ENCODE peak calls at places on chromosome 13, in six cellular contexts. E, I, W, P, O and G are unnamed samples.

GRCh38 chr13:114070098-114070799 is 62.2 kb downstream of the RASA3 start:
- DNase-seq in E (no peak), I (no peak), W (no peak), P (no peak), O (no peak), G (no peak)

GRCh38 chr13:113150545-113151365 is 7.7 kb upstream of the PROZ start:
- DNase-seq in E (no peak), I (peak), W (no peak), P (no peak), O (no peak), G (no peak)

GRCh38 chr13:36736119-36736726 is 62.4 kb downstream of the SERTM1 start:
- DNase-seq in E (peak), I (no peak), W (peak), P (no peak), O (peak), G (peak)

GRCh38 chr13:101398920-101399319 is 17.4 kb downstream of the NALCN start:
- DNase-seq in E (no peak), I (no peak), W (peak), P (no peak), O (peak), G (no peak)

GRCh38 chr13:77300176-77301141 is 26.4 kb downstream of the MYCBP2 start:
- DNase-seq in E (peak), I (no peak), W (peak), P (no peak), O (peak), G (no peak)

GRCh38 chr13:51825681-51826254 is 19.2 kb downstream of the TMEM272 start:
- DNase-seq in E (no peak), I (no peak), W (no peak), P (no peak), O (no peak), G (no peak)

GRCh38 chr13:36395280-36395679 is 37.0 kb upstream of the CCNA1 start:
- DNase-seq in E (peak), I (no peak), W (peak), P (no peak), O (peak), G (no peak)

GRCh38 chr13:95505265-95505664 is 47.3 kb upstream of the CLDN10 start:
- DNase-seq in E (no peak), I (peak), W (no peak), P (no peak), O (no peak), G (no peak)

GRCh38 chr13:114122591-114123211 is 9.7 kb downstream of the RASA3 start:
- DNase-seq in E (no peak), I (no peak), W (no peak), P (no peak), O (no peak), G (no peak)

GRCh38 chr13:114121496-114122466 is 10.6 kb downstream of the RASA3 start:
- DNase-seq in E (no peak), I (no peak), W (no peak), P (no peak), O (peak), G (no peak)

GRCh38 chr13:66415444-66415843 is 814.7 kb downstream of the PCDH9 start:
- DNase-seq in E (no peak), I (no peak), W (no peak), P (no peak), O (no peak), G (no peak)

GRCh38 chr13:44365008-44365407 is 8.6 kb upstream of the SERP2 start:
- DNase-seq in E (no peak), I (no peak), W (peak), P (no peak), O (peak), G (no peak)

GRCh38 chr13:87671824-87672603 is 843 bp downstream of the SLITRK5 start:
- DNase-seq in E (no peak), I (peak), W (no peak), P (no peak), O (peak), G (peak)

DNA sequence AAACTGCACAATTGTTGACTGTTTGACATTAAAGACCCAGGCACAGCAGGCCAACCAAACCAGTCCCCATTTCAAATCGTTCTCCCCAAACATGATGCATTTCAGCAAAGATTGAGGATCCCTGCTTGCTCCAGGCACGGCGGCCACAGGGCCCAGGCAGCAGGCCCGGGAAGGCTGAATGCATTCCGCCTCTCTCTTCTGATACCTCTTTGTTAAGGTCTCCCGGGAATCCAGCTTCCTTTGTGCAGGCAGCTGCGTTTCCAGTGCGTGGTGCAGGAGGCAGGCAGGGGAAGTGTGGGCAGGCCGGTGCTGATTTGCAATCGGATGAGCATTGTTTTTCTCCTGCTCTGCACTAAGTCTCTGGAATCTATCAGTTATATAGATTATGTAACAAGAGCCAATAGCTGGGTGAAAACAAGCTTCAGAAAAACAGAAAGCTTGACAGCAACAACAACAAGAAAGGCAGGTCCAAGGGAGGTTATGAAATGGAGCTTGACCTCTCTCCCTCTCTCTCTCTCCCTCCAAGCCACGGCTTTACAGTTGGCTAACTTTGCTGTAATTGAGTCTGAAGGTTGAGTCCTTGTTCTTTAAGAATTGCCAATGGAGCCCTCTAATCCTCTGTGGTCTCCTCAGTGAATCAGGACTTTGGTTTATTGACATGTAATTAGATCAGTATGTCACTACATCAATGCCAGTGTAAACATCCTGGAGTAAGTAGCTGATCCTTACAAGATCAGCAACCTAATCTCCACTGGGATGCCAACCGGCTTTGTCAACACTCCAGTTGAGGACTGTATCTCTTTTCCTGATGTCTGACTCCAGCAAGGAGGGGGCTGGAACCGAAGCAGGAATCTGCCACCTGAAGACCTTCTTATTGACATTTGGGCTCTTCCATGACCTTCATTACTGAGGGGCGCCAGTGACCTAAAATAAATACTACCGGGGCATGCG is 338.0 kb downstream of the TEX29 start:
- DNase-seq in E (no peak), I (peak), W (no peak), P (no peak), O (no peak), G (peak)
- H3K4me2 ChIP-seq in E (no peak), I (no peak), W (no peak), P (no peak), O (no peak), G (no peak)

DNA sequence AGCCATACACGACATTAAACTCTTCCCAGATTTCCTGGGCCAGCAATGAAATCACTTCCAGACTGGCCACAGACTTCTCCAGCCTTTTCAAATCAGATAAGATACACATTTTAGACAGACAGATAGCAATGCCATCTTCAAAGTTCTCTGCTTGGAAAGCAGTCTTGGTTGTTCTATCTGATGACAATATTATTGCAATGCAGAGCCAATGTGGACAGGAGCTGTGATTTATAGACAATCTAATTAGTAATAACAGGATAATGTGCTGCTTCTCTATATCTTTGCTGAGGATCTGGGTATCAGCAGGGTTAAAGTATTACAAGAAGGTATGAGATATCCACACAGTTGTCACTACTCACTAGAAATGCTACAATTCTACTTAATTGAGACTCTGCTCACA is 69.1 kb downstream of the COL4A1 start:
- DNase-seq in E (no peak), I (no peak), W (no peak), P (no peak), O (no peak), G (no peak)
- H3K14ac ChIP-seq in E (no peak), I (no peak), W (peak), P (no peak), O (no peak), G (no peak)

GRCh38 chr13:21608961-21609360 is 5.0 kb upstream of the MICU2 start:
- DNase-seq in E (no peak), I (no peak), W (no peak), P (no peak), O (no peak), G (no peak)
- H3K4me2 ChIP-seq in E (no peak), I (no peak), W (no peak), P (no peak), O (no peak), G (no peak)

GRCh38 chr13:24118576-24118975 is 41.9 kb upstream of the SPATA13 start:
- DNase-seq in E (no peak), I (no peak), W (no peak), P (no peak), O (no peak), G (no peak)
- H3K14ac ChIP-seq in E (no peak), I (no peak), W (no peak), P (no peak), O (no peak), G (no peak)

GRCh38 chr13:40660270-40660669 is 6.2 kb downstream of the FOXO1 start:
- DNase-seq in E (no peak), I (no peak), W (no peak), P (no peak), O (no peak), G (no peak)
- H3K4me2 ChIP-seq in E (peak), I (peak), W (no peak), P (peak), O (no peak), G (no peak)